ENCODE peak calls at places on chromosomes 2 and 18, in ten cellular contexts. C is colonic mucosa, H is fibroblast of lung, V is transverse colon, T is aorta, O is brain microvascular endothelial cell, A is body of pancreas, S is heart left ventricle, F is mammary epithelial cell, L is SJSA1. P is an unnamed sample. For H3K36me3, the result is how much of the 10 kb centered on the place peaks cover.

GRCh38 chr2:130767408-130767775 is 12.1 kb downstream of the AMER3 start:
- DNase-seq in C (no peak), H (no peak), V (no peak), T (no peak), O (no peak), A (no peak), S (no peak), F (no peak), L (no peak), P (no peak)

GRCh38 chr2:121910139-121910538 is 154.7 kb downstream of the TSN start:
- DNase-seq in C (no peak), H (no peak), V (no peak), T (no peak), O (no peak), A (no peak), S (no peak), F (no peak), L (no peak), P (no peak)

GRCh38 chr2:2256011-2256410 is 75.1 kb downstream of the MYT1L start:
- DNase-seq in C (no peak), H (no peak), V (no peak), T (no peak), O (no peak), A (no peak), S (no peak), F (no peak), L (no peak), P (no peak)

GRCh38 chr2:35462226-35462983 is 893.2 kb upstream of the CRIM1 start:
- DNase-seq in C (no peak), H (no peak), V (no peak), T (no peak), O (peak), A (no peak), S (no peak), F (peak), L (peak), P (no peak)

GRCh38 chr2:196823750-196824149 is 14.6 kb upstream of the C2orf66 start:
- DNase-seq in C (no peak), H (peak), V (no peak), T (no peak), O (peak), A (no peak), S (no peak), F (peak), L (peak), P (no peak)

GRCh38 chr18:63508634-63509033 is 31.9 kb downstream of the SERPINB5 start:
- DNase-seq in C (no peak), H (no peak), V (no peak), T (no peak), O (no peak), A (no peak), S (no peak), F (no peak), L (no peak), P (no peak)

GRCh38 chr18:21115519-21116411 is 4.2 kb upstream of the ROCK1 start:
- DNase-seq in C (no peak), H (peak), V (no peak), T (no peak), O (peak), A (no peak), S (no peak), F (no peak), L (peak), P (peak)

GRCh38 chr2:239155806-239156480 is 244.9 kb downstream of the HDAC4 start:
- DNase-seq in C (no peak), H (no peak), V (no peak), T (peak), O (no peak), A (peak), S (peak), F (no peak), L (no peak), P (no peak)

GRCh38 chr18:14914771-14915170 is 166.8 kb downstream of the ANKRD30B start:
- DNase-seq in C (no peak), H (no peak), V (no peak), T (no peak), O (no peak), A (no peak), S (no peak), F (peak), L (no peak), P (no peak)

GRCh38 chr2:9025746-9026145 is 22.3 kb upstream of the MBOAT2 start:
- DNase-seq in C (no peak), H (no peak), V (no peak), T (no peak), O (no peak), A (no peak), S (no peak), F (no peak), L (no peak), P (no peak)

GRCh38 chr2:218567797-218568189 is 358 bp downstream of the USP37 start:
- DNase-seq in C (no peak), H (peak), V (no peak), T (no peak), O (no peak), A (no peak), S (no peak), F (no peak), L (no peak), P (no peak)

GRCh38 chr2:44579837-44580230 is 218.1 kb downstream of the CAMKMT start:
- DNase-seq in C (no peak), H (no peak), V (no peak), T (no peak), O (no peak), A (no peak), S (no peak), F (no peak), L (no peak), P (no peak)

GRCh38 chr2:41932241-41933034 is 115.4 kb upstream of the PKDCC start:
- DNase-seq in C (peak), H (peak), V (peak), T (peak), O (peak), A (peak), S (peak), F (no peak), L (peak), P (peak)

GRCh38 chr18:45478889-45479288 is 136.4 kb upstream of the SLC14A2 start:
- DNase-seq in C (peak), H (no peak), V (peak), T (no peak), O (no peak), A (no peak), S (no peak), F (no peak), L (no peak), P (no peak)

GRCh38 chr2:17747684-17748452 is 5.7 kb downstream of the SMC6 start:
- DNase-seq in C (no peak), H (no peak), V (no peak), T (no peak), O (no peak), A (no peak), S (no peak), F (peak), L (no peak), P (peak)

GRCh38 chr18:77208969-77209368 is 40.7 kb upstream of the GALR1 start:
- DNase-seq in C (no peak), H (peak), V (peak), T (peak), O (peak), A (no peak), S (peak), F (no peak), L (peak), P (peak)

GRCh38 chr2:161036926-161037325 is 123.3 kb upstream of the TANK start:
- DNase-seq in C (no peak), H (no peak), V (no peak), T (no peak), O (no peak), A (no peak), S (no peak), F (no peak), L (no peak), P (no peak)

GRCh38 chr18:23539298-23539697 is 36.0 kb downstream of the RMC1 start:
- DNase-seq in C (no peak), H (no peak), V (no peak), T (no peak), O (no peak), A (no peak), S (no peak), F (no peak), L (no peak), P (no peak)

GRCh38 chr2:203909946-203910476 is 26.6 kb upstream of the ICOS start:
- DNase-seq in C (no peak), H (no peak), V (no peak), T (no peak), O (no peak), A (no peak), S (no peak), F (no peak), L (no peak), P (no peak)

GRCh38 chr2:134208825-134209224 is 45.0 kb upstream of the MGAT5 start:
- DNase-seq in C (no peak), H (no peak), V (no peak), T (peak), O (no peak), A (no peak), S (no peak), F (no peak), L (no peak), P (no peak)

GRCh38 chr2:190202018-190202417 is 117.6 kb downstream of the HIBCH start:
- DNase-seq in C (no peak), H (no peak), V (no peak), T (no peak), O (no peak), A (no peak), S (no peak), F (no peak), L (no peak), P (no peak)

GRCh38 chr2:8857709-8858108 is 20.3 kb upstream of the KIDINS220 start:
- DNase-seq in C (no peak), H (no peak), V (no peak), T (no peak), O (peak), A (no peak), S (peak), F (no peak), L (no peak), P (peak)

GRCh38 chr18:28183418-28184078 is 6.6 kb upstream of the CDH2 start:
- DNase-seq in C (no peak), H (no peak), V (no peak), T (no peak), O (no peak), A (no peak), S (no peak), F (no peak), L (peak), P (no peak)

GRCh38 chr2:202627042-202627441 is 7.7 kb upstream of the FAM117B start:
- DNase-seq in C (no peak), H (no peak), V (no peak), T (no peak), O (no peak), A (no peak), S (no peak), F (no peak), L (no peak), P (no peak)

GRCh38 chr18:5519448-5520362 is 24.1 kb downstream of the EPB41L3 start:
- DNase-seq in C (no peak), H (peak), V (no peak), T (no peak), O (no peak), A (no peak), S (no peak), F (no peak), L (no peak), P (no peak)

GRCh38 chr2:44510246-44510645 is 148.5 kb downstream of the CAMKMT start:
- DNase-seq in C (no peak), H (no peak), V (no peak), T (no peak), O (no peak), A (no peak), S (no peak), F (peak), L (no peak), P (no peak)

GRCh38 chr2:174614261-174614660 is 16.7 kb upstream of the WIPF1 start:
- DNase-seq in C (no peak), H (peak), V (no peak), T (no peak), O (peak), A (no peak), S (no peak), F (peak), L (peak), P (peak)

GRCh38 chr2:119156891-119157773 is 1.4 kb downstream of the C1QL2 start:
- DNase-seq in C (no peak), H (no peak), V (no peak), T (no peak), O (no peak), A (no peak), S (no peak), F (no peak), L (no peak), P (no peak)

GRCh38 chr2:120470717-120471060 is 124.8 kb downstream of the INHBB start:
- DNase-seq in C (no peak), H (no peak), V (no peak), T (peak), O (no peak), A (peak), S (no peak), F (no peak), L (no peak), P (no peak)

GRCh38 chr2:178327516-178327915 is 123.5 kb downstream of the PRKRA start:
- DNase-seq in C (no peak), H (no peak), V (no peak), T (no peak), O (no peak), A (no peak), S (no peak), F (no peak), L (no peak), P (no peak)

GRCh38 chr2:151159109-151159690 is 102.5 kb downstream of the RBM43 start:
- DNase-seq in C (no peak), H (peak), V (no peak), T (no peak), O (no peak), A (no peak), S (no peak), F (no peak), L (no peak), P (peak)

GRCh38 chr2:100259991-100260390 is 62.3 kb downstream of the LONRF2 start:
- DNase-seq in C (no peak), H (no peak), V (no peak), T (no peak), O (no peak), A (no peak), S (no peak), F (no peak), L (no peak), P (no peak)

GRCh38 chr2:190953257-190953656 is 60.7 kb downstream of the STAT1 start:
- DNase-seq in C (no peak), H (no peak), V (no peak), T (no peak), O (no peak), A (no peak), S (no peak), F (no peak), L (no peak), P (no peak)

GRCh38 chr2:113965644-113966043 is 75.8 kb downstream of the ACTR3 start:
- DNase-seq in C (peak), H (peak), V (no peak), T (no peak), O (peak), A (no peak), S (no peak), F (peak), L (no peak), P (no peak)

GRCh38 chr2:150312271-150312670 is 175.2 kb downstream of the RND3 start:
- DNase-seq in C (no peak), H (no peak), V (no peak), T (no peak), O (no peak), A (no peak), S (no peak), F (no peak), L (no peak), P (no peak)

GRCh38 chr2:236965021-236965840 is 120.5 kb upstream of the COPS8 start:
- DNase-seq in C (no peak), H (no peak), V (no peak), T (no peak), O (no peak), A (no peak), S (no peak), F (peak), L (no peak), P (no peak)

GRCh38 chr2:12819098-12819465 is 102.3 kb downstream of the TRIB2 start:
- DNase-seq in C (peak), H (peak), V (peak), T (peak), O (peak), A (peak), S (peak), F (peak), L (peak), P (peak)

GRCh38 chr18:31658670-31659573 is 25.5 kb downstream of the B4GALT6 start:
- DNase-seq in C (no peak), H (no peak), V (no peak), T (no peak), O (no peak), A (no peak), S (no peak), F (no peak), L (no peak), P (no peak)
- H3K4me3 ChIP-seq in C (no peak), H (no peak), V (no peak), T (no peak), O (no peak), A (no peak), S (no peak), F (no peak), L (no peak), P (no peak)

DNA sequence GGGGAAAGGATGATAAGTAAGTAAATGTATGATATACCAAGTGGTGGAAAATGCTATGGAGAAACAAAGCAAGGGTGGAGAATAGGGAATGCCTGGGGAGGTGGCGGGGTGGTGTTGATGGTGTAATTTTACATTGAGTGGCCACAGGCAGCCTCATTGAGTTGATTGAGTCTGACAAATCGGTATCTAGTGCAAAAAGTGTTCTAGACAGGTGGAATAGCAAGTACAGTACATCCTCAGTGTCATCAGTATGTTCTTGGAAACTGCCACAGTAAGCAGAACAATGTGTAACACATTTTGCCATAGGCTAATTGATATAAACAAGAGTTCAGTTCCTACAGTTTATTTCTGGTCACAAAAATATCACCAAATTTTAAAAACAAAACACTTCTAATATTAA is 46.4 kb downstream of the UGP2 start:
- DNase-seq in C (no peak), H (no peak), V (no peak), T (no peak), O (no peak), A (no peak), S (no peak), F (no peak), L (no peak), P (no peak)
- H3K36me3 ChIP-seq in C (under half), H (under half), V (half or more), T (under half), O (under half), A (under half), S (half or more), F (under half), L (half or more), P (under half)

GRCh38 chr2:182426082-182426914 is 538 bp downstream of the PDE1A start:
- DNase-seq in C (no peak), H (peak), V (no peak), T (no peak), O (no peak), A (no peak), S (no peak), F (no peak), L (no peak), P (no peak)

GRCh38 chr2:182422864-182423263 is 4.0 kb downstream of the PDE1A start:
- DNase-seq in C (no peak), H (no peak), V (no peak), T (no peak), O (no peak), A (no peak), S (no peak), F (no peak), L (no peak), P (no peak)

GRCh38 chr2:182432051-182432450 is 5.2 kb upstream of the PDE1A start:
- DNase-seq in C (no peak), H (no peak), V (no peak), T (no peak), O (no peak), A (no peak), S (no peak), F (no peak), L (no peak), P (no peak)

GRCh38 chr2:182426915-182427233 is at the start of gene PDE1A:
- DNase-seq in C (no peak), H (peak), V (peak), T (no peak), O (no peak), A (no peak), S (no peak), F (no peak), L (no peak), P (no peak)
- H3K4me3 ChIP-seq in C (peak), H (no peak), V (peak), T (peak), O (no peak), A (no peak), S (peak), F (no peak), L (no peak), P (peak)

DNA sequence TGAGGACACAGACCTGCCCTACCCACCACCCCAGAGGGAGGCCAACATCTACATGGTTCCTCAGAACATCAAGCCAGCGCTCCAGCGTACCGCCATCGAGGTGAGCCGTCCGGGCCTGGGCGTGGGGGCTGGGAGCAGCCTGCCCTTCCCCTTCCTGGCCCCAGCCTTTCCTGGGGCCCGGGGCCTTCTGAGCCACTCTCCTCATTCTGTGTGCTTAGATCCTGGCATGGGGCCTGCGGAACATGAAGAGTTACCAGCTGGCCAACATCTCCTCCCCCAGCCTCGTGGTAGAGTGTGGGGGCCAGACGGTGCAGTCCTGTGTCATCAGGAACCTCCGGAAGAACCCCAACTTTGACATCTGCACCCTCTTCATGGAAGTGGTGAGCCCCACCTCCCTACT is 157.9 kb downstream of the DYSF start:
- DNase-seq in C (peak), H (no peak), V (no peak), T (no peak), O (no peak), A (no peak), S (no peak), F (no peak), L (no peak), P (no peak)
- H3K36me3 ChIP-seq in C (under half), H (under half), V (under half), T (under half), O (under half), A (under half), S (under half), F (under half), L (under half), P (under half)

GRCh38 chr2:132542953-132543569 is 126.5 kb downstream of the GPR39 start:
- DNase-seq in C (no peak), H (no peak), V (no peak), T (no peak), O (no peak), A (no peak), S (no peak), F (peak), L (no peak), P (no peak)
- H3K4me3 ChIP-seq in C (no peak), H (no peak), V (no peak), T (no peak), O (no peak), A (no peak), S (no peak), F (no peak), L (no peak), P (no peak)

GRCh38 chr2:159879061-159879604 is 81.1 kb upstream of the CD302 start:
- DNase-seq in C (no peak), H (peak), V (no peak), T (no peak), O (peak), A (no peak), S (no peak), F (peak), L (no peak), P (no peak)
- H3K36me3 ChIP-seq in C (under half), H (under half), V (under half), T (under half), O (under half), A (under half), S (under half), F (under half), L (under half), P (under half)

GRCh38 chr2:142724186-142724585 is 153.3 kb upstream of the KYNU start:
- DNase-seq in C (no peak), H (no peak), V (no peak), T (no peak), O (no peak), A (no peak), S (no peak), F (no peak), L (no peak), P (no peak)

GRCh38 chr2:142722569-142722968 is 154.9 kb upstream of the KYNU start:
- DNase-seq in C (no peak), H (peak), V (no peak), T (no peak), O (no peak), A (no peak), S (no peak), F (no peak), L (no peak), P (no peak)

GRCh38 chr2:142721015-142721414 is 156.4 kb upstream of the KYNU start:
- DNase-seq in C (no peak), H (no peak), V (no peak), T (no peak), O (no peak), A (no peak), S (no peak), F (no peak), L (no peak), P (no peak)

GRCh38 chr2:142723236-142723635 is 154.2 kb upstream of the KYNU start:
- DNase-seq in C (no peak), H (no peak), V (no peak), T (no peak), O (no peak), A (no peak), S (no peak), F (no peak), L (no peak), P (no peak)

DNA sequence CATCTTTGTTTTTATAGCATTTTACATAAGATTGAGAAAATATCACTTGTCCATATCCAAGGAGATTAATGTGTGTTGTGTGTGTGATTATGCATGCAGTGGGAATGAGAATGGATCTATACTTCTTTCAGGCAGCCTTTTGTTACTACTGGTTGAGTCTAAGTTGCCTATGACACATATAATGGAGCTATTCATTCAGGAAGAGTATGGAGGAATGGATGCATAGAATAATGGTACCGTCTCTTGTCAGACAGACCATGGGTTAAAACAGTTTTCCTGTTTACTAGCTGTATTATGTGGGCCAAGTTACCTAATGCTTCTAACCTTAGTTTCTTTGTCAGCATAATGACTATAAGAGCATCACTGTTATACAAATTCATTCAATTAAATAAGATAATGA is 155.4 kb upstream of the KYNU start:
- DNase-seq in C (no peak), H (no peak), V (no peak), T (no peak), O (no peak), A (no peak), S (no peak), F (no peak), L (no peak), P (no peak)
- H3K4me3 ChIP-seq in C (no peak), H (no peak), V (no peak), T (no peak), O (no peak), A (no peak), S (no peak), F (no peak), L (no peak), P (no peak)